ENCODE peak calls at places on chromosomes 11 and 22, in four cellular contexts. J, X, T and K are unnamed samples.

GRCh38 chr22:41405588-41405987 is 23.8 kb downstream of the TEF start:
- DNase-seq in J (no peak), X (no peak), T (no peak), K (peak)

GRCh38 chr11:36222755-36223635 is 66.2 kb downstream of the COMMD9 start:
- DNase-seq in J (no peak), X (no peak), T (no peak), K (no peak)

GRCh38 chr11:102680945-102681344 is 24.6 kb downstream of the MMP27 start:
- DNase-seq in J (no peak), X (peak), T (no peak), K (no peak)

GRCh38 chr11:13152736-13153541 is 124.7 kb upstream of the BMAL1 start:
- DNase-seq in J (no peak), X (no peak), T (no peak), K (no peak)

GRCh38 chr11:77154381-77155081 is 26.5 kb downstream of the MYO7A start:
- DNase-seq in J (no peak), X (peak), T (no peak), K (no peak)

GRCh38 chr22:43891360-43892182 is at the start of gene PNPLA5:
- DNase-seq in J (no peak), X (no peak), T (peak), K (no peak)

GRCh38 chr11:11635456-11635855 is 13.7 kb upstream of the GALNT18 start:
- DNase-seq in J (no peak), X (no peak), T (no peak), K (no peak)

GRCh38 chr11:10379433-10379832 is 74.6 kb downstream of the ADM start:
- DNase-seq in J (no peak), X (no peak), T (no peak), K (no peak)

GRCh38 chr22:29205598-29206371 is at the start of gene EMID1:
- DNase-seq in J (no peak), X (no peak), T (peak), K (no peak)

GRCh38 chr22:24482586-24482985 is 12.5 kb upstream of the UPB1 start:
- DNase-seq in J (no peak), X (peak), T (no peak), K (no peak)

GRCh38 chr22:45807156-45807915 is 135.7 kb downstream of the ATXN10 start:
- DNase-seq in J (no peak), X (no peak), T (no peak), K (no peak)

GRCh38 chr11:8818421-8818820 is 92.6 kb upstream of the AKIP1 start:
- DNase-seq in J (no peak), X (no peak), T (no peak), K (no peak)

GRCh38 chr11:83002522-83002921 is 69.2 kb downstream of the RAB30 start:
- DNase-seq in J (no peak), X (no peak), T (no peak), K (no peak)

GRCh38 chr11:132123854-132124835 is 753.7 kb downstream of the NTM start:
- DNase-seq in J (peak), X (no peak), T (no peak), K (no peak)
- TF ChIP-seq SPI1 in J (peak), X (no peak), T (no peak), K (peak)

GRCh38 chr11:84407091-84407490 is 1120.9 kb upstream of the CCDC90B start:
- DNase-seq in J (no peak), X (no peak), T (no peak), K (no peak)
- TF ChIP-seq SPI1 in J (no peak), X (no peak), T (no peak), K (no peak)

DNA sequence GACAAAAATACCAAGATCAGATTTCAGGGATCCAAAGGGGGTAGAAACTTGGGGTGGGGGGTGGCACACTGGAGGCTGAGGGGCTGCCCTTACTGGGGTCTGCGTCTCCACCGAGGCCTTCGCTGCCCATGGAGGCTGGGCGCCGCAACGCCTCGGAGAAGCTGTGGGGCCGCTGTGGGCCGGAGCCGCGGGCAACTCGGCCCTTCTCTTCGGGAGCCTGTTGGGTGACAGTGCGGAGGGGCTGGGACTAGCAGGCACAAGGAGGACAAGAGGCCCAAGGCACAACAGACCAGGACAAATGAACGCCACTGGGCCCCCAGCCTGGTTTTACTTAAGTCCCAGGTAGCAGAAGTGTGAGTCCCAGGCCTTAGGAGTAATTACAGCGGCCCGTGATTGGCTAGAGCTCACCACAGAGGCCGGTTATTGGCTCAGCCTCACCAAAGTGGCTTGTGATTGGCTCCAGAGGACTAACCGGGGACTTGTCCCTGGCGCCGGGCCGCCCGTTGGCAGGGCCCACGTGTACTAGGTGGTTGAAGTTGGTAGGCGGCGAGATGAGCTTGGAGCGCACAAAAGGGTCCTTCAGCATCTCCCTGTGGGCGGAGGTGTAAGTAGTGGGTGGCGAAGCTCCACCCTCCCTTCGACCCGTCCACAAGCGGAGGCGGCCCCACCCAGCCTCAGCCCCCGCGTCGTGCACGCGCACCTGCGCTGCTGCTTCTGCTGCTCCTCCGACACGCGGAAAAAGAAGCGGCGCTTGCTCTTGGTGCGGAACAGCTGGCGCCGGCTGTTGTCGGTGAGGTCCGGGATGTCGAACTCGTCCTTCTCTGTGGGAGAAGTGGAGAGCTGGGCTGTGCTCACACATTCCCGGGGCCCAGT is 16.5 kb upstream of the MEN1 start:
- DNase-seq in J (no peak), X (no peak), T (peak), K (no peak)
- TF ChIP-seq SPI1 in J (no peak), X (no peak), T (no peak), K (no peak)

GRCh38 chr11:119149371-119150275 is 771 bp downstream of the ABCG4 start:
- DNase-seq in J (no peak), X (no peak), T (no peak), K (no peak)

GRCh38 chr11:119152043-119152442 is 3.2 kb downstream of the ABCG4 start:
- DNase-seq in J (no peak), X (no peak), T (no peak), K (no peak)

GRCh38 chr11:119144825-119145476 is 3.9 kb upstream of the ABCG4 start:
- DNase-seq in J (no peak), X (peak), T (peak), K (peak)

GRCh38 chr11:119148855-119149370 is at the start of gene ABCG4:
- DNase-seq in J (no peak), X (no peak), T (peak), K (no peak)

GRCh38 chr11:119147604-119148333 is 1.1 kb upstream of the ABCG4 start:
- DNase-seq in J (no peak), X (no peak), T (no peak), K (no peak)
- TF ChIP-seq SPI1 in J (no peak), X (no peak), T (no peak), K (no peak)

GRCh38 chr11:20112291-20113146 is 47.8 kb downstream of the DBX1 start:
- DNase-seq in J (no peak), X (no peak), T (peak), K (no peak)

GRCh38 chr11:20113147-20113435 is 47.2 kb downstream of the DBX1 start:
- DNase-seq in J (no peak), X (no peak), T (no peak), K (no peak)

GRCh38 chr11:20110908-20111669 is 49.2 kb downstream of the DBX1 start:
- DNase-seq in J (peak), X (peak), T (peak), K (peak)

GRCh38 chr11:20109731-20110445 is 50.4 kb downstream of the DBX1 start:
- DNase-seq in J (no peak), X (no peak), T (no peak), K (no peak)

GRCh38 chr11:20111871-20112270 is 48.4 kb downstream of the DBX1 start:
- DNase-seq in J (no peak), X (no peak), T (no peak), K (no peak)
- TF ChIP-seq SPI1 in J (no peak), X (no peak), T (no peak), K (no peak)

DNA sequence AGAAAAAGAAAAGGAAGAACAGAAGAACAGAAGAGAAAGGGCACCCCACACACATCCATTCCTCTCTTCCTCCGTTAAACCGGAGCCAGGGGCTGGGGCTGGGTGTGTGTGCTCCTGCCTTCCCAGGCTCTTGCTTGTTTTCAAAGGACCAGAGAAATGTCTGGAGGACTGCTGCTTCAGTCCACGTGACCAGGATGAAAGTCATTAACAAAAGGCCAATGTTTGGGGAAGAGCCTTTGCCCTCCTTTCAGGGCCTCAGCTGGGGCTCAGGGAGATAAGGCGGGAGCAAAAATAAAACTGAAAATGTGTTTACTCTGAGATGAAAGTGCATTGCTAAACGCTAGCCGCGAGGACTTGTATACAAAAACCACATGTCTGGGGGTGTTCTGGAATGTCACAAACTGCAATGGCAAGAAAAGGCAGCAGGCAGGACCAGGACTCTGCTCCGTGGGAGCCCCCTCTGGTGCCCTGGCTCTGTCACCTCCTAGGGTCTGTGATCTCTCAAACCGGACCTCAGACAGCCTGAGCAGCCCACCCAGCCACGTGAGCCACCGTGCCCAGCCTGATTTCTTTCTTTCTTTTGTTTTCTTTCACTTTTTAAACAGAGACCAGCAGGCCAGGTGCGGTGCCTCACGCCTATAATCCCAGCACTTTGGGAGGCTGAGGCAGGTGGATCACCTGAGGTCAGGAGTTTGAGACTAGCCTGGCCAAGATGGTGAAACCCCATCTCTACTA is 31.6 kb upstream of the MYH9 start:
- DNase-seq in J (no peak), X (peak), T (peak), K (no peak)
- TF ChIP-seq SPI1 in J (no peak), X (no peak), T (peak), K (no peak)

DNA sequence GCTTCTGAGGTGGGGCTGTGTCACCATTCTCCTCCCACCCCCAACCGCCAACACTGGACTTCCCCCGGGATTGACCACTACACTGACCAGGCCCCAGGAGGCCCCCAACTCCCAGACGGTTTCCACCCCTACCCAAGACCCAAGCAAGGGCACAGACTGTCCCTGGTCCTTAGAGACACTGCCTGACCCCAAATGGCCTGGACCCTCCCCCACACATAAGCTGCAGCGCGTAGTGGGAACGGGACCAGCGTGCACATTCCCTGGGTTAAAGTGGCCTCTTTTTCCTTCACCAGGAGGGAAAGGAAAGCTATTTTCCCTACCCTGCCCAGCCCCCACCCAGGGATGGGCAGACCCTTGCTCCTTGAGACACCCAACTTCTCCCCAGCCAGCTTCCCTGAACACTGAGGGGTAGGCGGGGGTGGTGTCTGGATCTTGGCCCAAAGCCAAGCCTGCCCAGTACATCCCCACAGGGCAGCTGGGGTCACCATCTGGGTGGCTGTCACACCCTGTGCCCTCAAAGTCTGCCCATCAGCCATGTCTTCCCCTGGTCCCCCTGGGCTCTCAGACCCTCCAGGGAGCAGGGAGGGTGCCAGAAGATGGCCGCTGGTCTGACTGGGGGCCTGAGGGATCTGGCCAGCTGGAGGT is 1.6 kb upstream of the MAPK12 start:
- DNase-seq in J (no peak), X (no peak), T (no peak), K (no peak)
- TF ChIP-seq SPI1 in J (no peak), X (no peak), T (no peak), K (no peak)

GRCh38 chr11:132909016-132909606 is 623.2 kb downstream of the OPCML start:
- DNase-seq in J (no peak), X (no peak), T (no peak), K (no peak)

GRCh38 chr11:132913295-132913694 is 619.0 kb downstream of the OPCML start:
- DNase-seq in J (no peak), X (no peak), T (no peak), K (no peak)

GRCh38 chr11:132913886-132914285 is 618.4 kb downstream of the OPCML start:
- DNase-seq in J (no peak), X (no peak), T (no peak), K (no peak)

GRCh38 chr11:132910016-132910760 is 622.1 kb downstream of the OPCML start:
- DNase-seq in J (no peak), X (no peak), T (no peak), K (no peak)

GRCh38 chr11:132911186-132911585 is 621.1 kb downstream of the OPCML start:
- DNase-seq in J (no peak), X (no peak), T (no peak), K (no peak)
- TF ChIP-seq SPI1 in J (no peak), X (no peak), T (no peak), K (no peak)

GRCh38 chr22:22955866-22956535 is 68.4 kb downstream of the IGLL5 start:
- DNase-seq in J (no peak), X (peak), T (peak), K (no peak)
- TF ChIP-seq SPI1 in J (no peak), X (no peak), T (no peak), K (no peak)